ENCODE peak calls at places on chromosomes 5 and 9, in ten cellular contexts. X is AG04450, Q is right lobe of liver, P is cardiac muscle cell, A is GM23338, J is brain microvascular endothelial cell, F is GM20000, S is IMR-90, R is BE2C, W is H9. U is an unnamed sample.

GRCh38 chr9:116756995-116757394 is 69.9 kb downstream of the TRIM32 start:
- DNase-seq in X (no peak), Q (no peak), P (no peak), A (no peak), J (no peak), F (no peak), S (no peak), R (no peak), W (no peak), U (no peak)

GRCh38 chr5:52693279-52693678 is 94.4 kb upstream of the ITGA1 start:
- DNase-seq in X (no peak), Q (peak; percentile 58), P (peak; percentile 67), A (peak; percentile 57), J (no peak), F (peak; percentile 24), S (peak; percentile 45), R (peak; percentile 58), W (peak; percentile 45), U (no peak)

GRCh38 chr9:78001946-78002731 is 29.5 kb downstream of the GNAQ start:
- DNase-seq in X (no peak), Q (no peak), P (peak; percentile 45), A (no peak), J (no peak), F (no peak), S (peak; percentile 34), R (peak; percentile 55), W (no peak), U (no peak)

GRCh38 chr9:28779240-28779639 is 1206.0 kb upstream of the C9orf72 start:
- DNase-seq in X (no peak), Q (no peak), P (peak; percentile 10), A (no peak), J (no peak), F (no peak), S (no peak), R (no peak), W (no peak), U (no peak)

GRCh38 chr9:27784999-27785713 is 211.9 kb upstream of the C9orf72 start:
- DNase-seq in X (no peak), Q (no peak), P (peak; percentile 11), A (no peak), J (peak; percentile 29), F (no peak), S (no peak), R (no peak), W (no peak), U (no peak)

GRCh38 chr9:37212435-37212834 is 92.1 kb downstream of the ZCCHC7 start:
- DNase-seq in X (no peak), Q (no peak), P (no peak), A (no peak), J (no peak), F (no peak), S (no peak), R (no peak), W (no peak), U (no peak)

GRCh38 chr5:17219006-17219422 is 1.6 kb downstream of the BASP1 start:
- DNase-seq in X (no peak), Q (no peak), P (peak; percentile 28), A (peak; percentile 80), J (no peak), F (peak; percentile 53), S (no peak), R (peak; percentile 81), W (peak; percentile 75), U (peak; percentile 69)

GRCh38 chr9:93902780-93903655 is 52.1 kb downstream of the BARX1 start:
- DNase-seq in X (no peak), Q (peak; percentile 37), P (no peak), A (no peak), J (no peak), F (no peak), S (no peak), R (no peak), W (peak; percentile 22), U (no peak)

GRCh38 chr9:93321220-93321610 is 130.3 kb upstream of the FAM120A start:
- DNase-seq in X (no peak), Q (no peak), P (no peak), A (no peak), J (no peak), F (no peak), S (no peak), R (no peak), W (no peak), U (no peak)

GRCh38 chr9:133098104-133098754 is 22.8 kb downstream of the RALGDS start:
- DNase-seq in X (no peak), Q (peak; percentile 48), P (no peak), A (no peak), J (no peak), F (no peak), S (no peak), R (no peak), W (no peak), U (no peak)

GRCh38 chr5:101662263-101662662 is 633.8 kb downstream of the SLCO4C1 start:
- DNase-seq in X (no peak), Q (no peak), P (no peak), A (no peak), J (no peak), F (no peak), S (no peak), R (peak; percentile 35), W (no peak), U (no peak)

GRCh38 chr9:107751522-107752235 is 262.1 kb upstream of the KLF4 start:
- DNase-seq in X (no peak), Q (no peak), P (peak; percentile 34), A (peak; percentile 4), J (peak; percentile 59), F (peak; percentile 44), S (peak; percentile 83), R (no peak), W (no peak), U (no peak)

GRCh38 chr9:123941535-123942070 is 11.7 kb upstream of the DENND1A start:
- DNase-seq in X (no peak), Q (no peak), P (no peak), A (no peak), J (no peak), F (no peak), S (no peak), R (no peak), W (no peak), U (no peak)

GRCh38 chr9:124353166-124353768 is 62.0 kb downstream of the PSMB7 start:
- DNase-seq in X (no peak), Q (no peak), P (no peak), A (no peak), J (no peak), F (no peak), S (no peak), R (no peak), W (no peak), U (no peak)

DNA sequence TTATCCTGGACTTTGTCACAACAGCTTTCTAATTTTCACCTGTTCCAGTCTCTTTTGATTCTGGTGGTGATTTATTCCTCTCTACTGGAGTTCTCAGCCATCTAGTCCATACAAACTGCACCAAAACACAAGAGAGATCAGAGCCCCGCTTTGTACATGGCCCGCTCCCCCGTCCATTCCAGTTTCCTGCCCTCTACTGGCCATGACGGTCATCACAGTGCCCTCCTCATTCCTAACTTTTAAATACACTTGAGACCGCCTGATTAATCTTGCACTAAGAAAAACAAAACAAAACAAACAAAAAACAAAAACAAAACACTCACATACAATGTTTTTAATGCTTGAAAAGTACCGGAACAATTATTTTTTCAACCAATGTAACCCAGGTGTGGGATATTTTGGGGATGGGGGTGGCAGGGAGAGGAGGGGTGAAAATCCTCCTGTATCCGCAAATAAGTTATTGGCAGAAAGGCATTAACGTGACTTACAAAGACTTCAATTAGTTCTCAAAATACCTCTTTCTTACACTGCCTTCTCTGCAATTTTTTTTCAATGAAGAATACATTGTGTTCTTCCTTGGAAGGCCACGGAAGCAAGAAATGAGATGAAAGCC is 84.8 kb upstream of the PAM start:
- DNase-seq in X (no peak), Q (no peak), P (peak; percentile 25), A (peak; percentile 77), J (peak; percentile 14), F (peak; percentile 45), S (no peak), R (peak; percentile 60), W (peak; percentile 54), U (no peak)
- TF ChIP-seq CTCF in X (peak; percentile 54), Q (no peak), P (peak; percentile 53), A (peak; percentile 82), J (peak; percentile 79), F (peak; percentile 36), S (peak; percentile 41), R (peak; percentile 89), W (peak; percentile 82), U (peak; percentile 40)

DNA sequence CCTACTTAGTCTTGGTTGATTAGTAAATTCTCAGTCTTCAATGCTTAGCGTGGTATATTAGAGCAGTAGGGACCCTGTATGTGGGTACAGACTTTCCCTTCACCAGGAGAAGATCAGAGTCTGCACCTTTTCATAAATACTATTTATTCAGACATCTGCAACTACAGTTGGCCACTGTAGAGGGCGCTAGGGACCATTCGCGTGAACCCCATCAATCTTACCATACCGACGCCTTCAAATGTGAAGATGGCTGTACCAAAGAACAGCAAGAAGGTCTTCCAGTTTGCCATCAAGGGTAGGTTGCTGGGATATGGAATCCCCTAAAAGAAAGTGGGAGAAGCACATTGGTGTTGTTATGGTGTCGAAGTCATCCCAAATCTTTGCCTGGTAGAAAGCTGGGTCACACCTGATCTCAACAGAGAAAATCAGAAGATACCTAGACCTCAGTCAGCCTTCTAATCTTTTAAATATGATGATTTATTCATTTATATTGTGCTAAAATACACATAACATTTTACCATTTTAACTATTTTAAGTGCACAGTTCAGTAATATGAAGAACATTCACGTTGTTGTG is 19.1 kb downstream of the SLC36A3 start:
- DNase-seq in X (no peak), Q (no peak), P (no peak), A (peak; percentile 70), J (no peak), F (no peak), S (no peak), R (no peak), W (peak; percentile 43), U (no peak)
- TF ChIP-seq CTCF in X (no peak), Q (no peak), P (peak; percentile 15), A (peak; percentile 86), J (peak; percentile 39), F (peak; percentile 33), S (peak; percentile 7), R (peak; percentile 34), W (peak; percentile 76), U (no peak)

DNA sequence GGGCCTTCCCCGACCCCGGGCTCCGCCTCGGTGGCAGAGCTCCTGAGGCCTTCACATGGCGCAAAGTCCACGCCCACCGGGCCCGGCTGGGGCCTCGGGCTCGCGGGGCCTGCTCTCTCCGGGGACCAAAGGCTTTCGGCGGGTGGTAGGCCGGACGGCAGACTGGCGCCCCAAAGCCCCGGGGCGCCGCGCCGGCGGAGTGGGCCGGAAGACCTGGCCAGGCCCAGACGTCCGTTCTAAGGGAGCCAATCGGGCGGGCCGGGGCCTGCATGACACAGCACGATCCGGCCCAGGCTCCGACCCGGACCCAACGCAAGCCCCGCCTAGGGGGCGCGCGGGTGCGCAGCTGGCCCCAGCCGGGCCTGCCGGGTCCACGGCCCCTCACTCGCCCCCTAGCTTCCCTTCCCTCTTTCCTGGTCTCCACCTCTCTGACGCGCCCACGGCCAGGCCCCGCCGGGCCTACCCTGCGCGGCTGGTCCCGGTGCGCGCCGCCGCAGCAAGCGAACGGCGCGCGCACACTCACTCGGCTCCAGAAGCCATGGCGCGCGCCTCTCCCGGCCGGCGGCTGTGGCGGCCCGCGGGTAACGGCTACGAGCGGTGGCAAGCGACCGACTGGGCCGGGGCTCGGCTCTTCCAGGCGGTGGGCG is 488 bp downstream of the VCP start:
- DNase-seq in X (peak; percentile 58), Q (peak; percentile 90), P (peak; percentile 92), A (peak; percentile 94), J (peak; percentile 71), F (peak; percentile 91), S (peak; percentile 84), R (peak; percentile 91), W (peak; percentile 85), U (peak; percentile 82)
- TF ChIP-seq CTCF in X (peak; percentile 34), Q (peak; percentile 15), P (peak; percentile 45), A (peak; percentile 54), J (peak; percentile 11), F (peak; percentile 10), S (peak; percentile 51), R (peak; percentile 46), W (peak; percentile 61), U (no peak)

GRCh38 chr5:35030426-35030825 is 17.3 kb downstream of the AGXT2 start:
- DNase-seq in X (no peak), Q (no peak), P (no peak), A (no peak), J (no peak), F (no peak), S (no peak), R (no peak), W (no peak), U (no peak)
- TF ChIP-seq CTCF in X (no peak), Q (no peak), P (no peak), A (peak; percentile 37), J (peak; percentile 2), F (no peak), S (peak; percentile 2), R (no peak), W (no peak), U (no peak)

U was measured in nephron progenitor cell.